ENCODE peak calls at places on chromosomes 7 and 10, in four cellular contexts. X, I, G and B are unnamed samples.

GRCh38 chr10:52558090-52558489 is 214.5 kb downstream of the MBL2 start:
- DNase-seq in X (no peak), I (no peak), G (no peak), B (no peak)

GRCh38 chr10:75335191-75335590 is 66.4 kb downstream of the ZNF503 start:
- DNase-seq in X (no peak), I (no peak), G (no peak), B (no peak)

GRCh38 chr10:3754727-3755439 is 30.1 kb downstream of the KLF6 start:
- DNase-seq in X (no peak), I (no peak), G (peak; percentile 60), B (peak; percentile 22)

GRCh38 chr10:58475322-58476277 is 37.1 kb upstream of the BICC1 start:
- DNase-seq in X (no peak), I (no peak), G (no peak), B (no peak)

GRCh38 chr10:66844176-66844947 is 81.5 kb upstream of the LRRTM3 start:
- DNase-seq in X (no peak), I (no peak), G (no peak), B (no peak)

GRCh38 chr10:11179231-11180105 is 161.8 kb downstream of the CELF2 start:
- DNase-seq in X (no peak), I (no peak), G (no peak), B (no peak)

GRCh38 chr7:13508586-13508985 is 480.9 kb downstream of the ETV1 start:
- DNase-seq in X (no peak), I (no peak), G (no peak), B (no peak)

GRCh38 chr7:126696639-126697038 is 556.1 kb downstream of the GRM8 start:
- DNase-seq in X (no peak), I (no peak), G (no peak), B (no peak)

GRCh38 chr10:77504870-77505257 is 132.7 kb downstream of the KCNMA1 start:
- DNase-seq in X (no peak), I (no peak), G (no peak), B (no peak)

GRCh38 chr10:19003341-19003740 is 45.3 kb upstream of the MALRD1 start:
- DNase-seq in X (no peak), I (no peak), G (no peak), B (no peak)

GRCh38 chr10:46520941-46521340 is 35.5 kb downstream of the GPRIN2 start:
- DNase-seq in X (no peak), I (peak; percentile 11), G (no peak), B (no peak)

GRCh38 chr10:93926613-93927012 is 32.8 kb downstream of the SLC35G1 start:
- DNase-seq in X (no peak), I (no peak), G (no peak), B (no peak)

GRCh38 chr10:8628351-8628750 is 573.9 kb downstream of the GATA3 start:
- DNase-seq in X (no peak), I (no peak), G (no peak), B (no peak)

GRCh38 chr7:49037348-49038210 is 113.2 kb downstream of the CDC14C start:
- DNase-seq in X (no peak), I (no peak), G (no peak), B (no peak)

GRCh38 chr10:51675088-51675487 is 24.3 kb downstream of the CSTF2T start:
- DNase-seq in X (no peak), I (no peak), G (no peak), B (no peak)

GRCh38 chr7:17706734-17707133 is 233.6 kb downstream of the SNX13 start:
- DNase-seq in X (peak; percentile 12), I (peak; percentile 60), G (peak; percentile 46), B (peak; percentile 51)

GRCh38 chr10:93703066-93703465 is 674 bp upstream of the FRA10AC1 start:
- DNase-seq in X (no peak), I (no peak), G (no peak), B (no peak)

GRCh38 chr7:5479941-5480517 is 56.4 kb upstream of the TNRC18 start:
- DNase-seq in X (no peak), I (no peak), G (no peak), B (no peak)

GRCh38 chr7:50352282-50352681 is 47.8 kb downstream of the IKZF1 start:
- DNase-seq in X (peak; percentile 86), I (no peak), G (no peak), B (no peak)

GRCh38 chr7:66778201-66778600 is 37.7 kb downstream of the RABGEF1 start:
- DNase-seq in X (no peak), I (no peak), G (no peak), B (no peak)

GRCh38 chr10:68647928-68648327 is 73.1 kb upstream of the CCAR1 start:
- DNase-seq in X (no peak), I (no peak), G (peak; percentile 9), B (no peak)

GRCh38 chr7:44075296-44076075 is 6.8 kb downstream of the POLM start:
- DNase-seq in X (no peak), I (no peak), G (no peak), B (no peak)

GRCh38 chr10:68271104-68271882 is 39.4 kb upstream of the ATOH7 start:
- DNase-seq in X (no peak), I (no peak), G (no peak), B (no peak)

GRCh38 chr7:141358376-141358775 is 192.8 kb upstream of the AGK start:
- DNase-seq in X (no peak), I (no peak), G (no peak), B (no peak)

GRCh38 chr7:44636041-44636580 is 29.7 kb downstream of the OGDH start:
- DNase-seq in X (no peak), I (no peak), G (no peak), B (no peak)

GRCh38 chr10:123213192-123213591 is 59.0 kb downstream of the BUB3 start:
- DNase-seq in X (no peak), I (peak; percentile 27), G (no peak), B (peak; percentile 6)

GRCh38 chr7:101220295-101220694 is 2.3 kb downstream of the ZNHIT1 start:
- DNase-seq in X (no peak), I (no peak), G (peak; percentile 82), B (no peak)

GRCh38 chr10:26640391-26640790 is 57.1 kb upstream of the PDSS1 start:
- DNase-seq in X (no peak), I (no peak), G (no peak), B (no peak)

GRCh38 chr10:101569465-101569837 is 18.6 kb downstream of the POLL start:
- DNase-seq in X (no peak), I (peak; percentile 36), G (no peak), B (no peak)

GRCh38 chr7:83020171-83020570 is 142.5 kb downstream of the PCLO start:
- DNase-seq in X (no peak), I (no peak), G (no peak), B (no peak)

GRCh38 chr7:8719102-8719501 is 285.7 kb downstream of the NXPH1 start:
- DNase-seq in X (no peak), I (no peak), G (no peak), B (no peak)

DNA sequence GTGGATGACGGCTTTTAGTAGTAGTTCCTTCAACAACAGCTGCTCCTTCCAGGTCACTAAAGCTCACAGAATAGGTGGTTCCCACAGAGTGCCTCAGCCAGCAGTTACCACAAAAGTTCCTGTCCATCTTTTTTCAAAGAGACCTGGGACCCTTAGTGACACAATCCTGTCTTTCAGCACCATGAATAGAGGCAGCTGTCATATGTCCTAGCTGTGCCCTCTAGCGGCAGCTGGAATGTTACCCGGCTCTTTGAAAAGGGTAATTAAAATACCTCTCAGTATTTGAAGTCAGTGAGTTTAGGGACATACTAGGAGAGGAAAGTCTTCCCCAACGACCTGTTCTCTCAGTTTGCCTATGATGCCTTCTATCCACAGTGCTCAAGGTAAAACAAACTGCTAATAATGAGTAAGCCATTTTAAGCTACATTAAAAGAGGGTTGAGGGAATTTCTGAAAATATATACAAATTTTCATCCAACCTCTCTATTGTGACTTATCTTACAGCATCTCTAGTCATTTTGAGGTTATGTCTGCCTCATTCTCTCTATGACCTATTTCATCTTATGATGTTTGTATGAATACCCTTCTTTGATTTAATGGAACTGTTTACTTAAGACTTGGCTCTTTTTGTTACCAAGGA is 290.8 kb downstream of the NXPH1 start:
- DNase-seq in X (no peak), I (peak; percentile 75), G (peak; percentile 37), B (peak; percentile 74)
- TF ChIP-seq CBFB in X (no peak), I (no peak), G (no peak), B (no peak)

DNA sequence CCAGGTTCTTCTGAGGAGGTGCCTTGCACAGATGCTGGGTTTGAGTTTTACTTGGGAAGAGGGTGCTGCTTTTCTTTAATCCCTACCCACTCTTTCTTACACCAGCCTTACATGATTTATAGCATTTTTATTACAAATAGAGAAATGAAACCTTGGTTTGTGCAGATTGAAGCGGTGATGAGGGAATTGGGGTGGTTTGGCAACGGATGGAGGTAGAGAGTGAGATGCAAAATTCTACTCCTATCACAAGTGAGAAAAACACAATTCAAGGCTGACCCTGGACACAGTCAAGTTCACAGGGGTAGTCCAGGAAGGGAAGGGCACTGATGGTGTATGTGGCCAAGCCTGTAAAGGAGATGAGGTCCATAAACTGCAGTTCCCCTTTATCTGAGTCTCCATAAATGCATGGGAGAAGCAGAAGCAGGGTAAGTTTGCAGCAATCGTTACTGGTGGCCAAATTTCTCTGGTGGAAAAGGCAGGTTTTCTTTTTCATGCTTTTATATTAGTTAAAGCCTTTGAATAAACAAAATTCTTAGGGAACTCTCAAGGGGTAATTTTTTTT is 214.3 kb downstream of the JAZF1 start:
- DNase-seq in X (no peak), I (no peak), G (no peak), B (no peak)
- TF ChIP-seq CBFB in X (no peak), I (no peak), G (no peak), B (no peak)

DNA sequence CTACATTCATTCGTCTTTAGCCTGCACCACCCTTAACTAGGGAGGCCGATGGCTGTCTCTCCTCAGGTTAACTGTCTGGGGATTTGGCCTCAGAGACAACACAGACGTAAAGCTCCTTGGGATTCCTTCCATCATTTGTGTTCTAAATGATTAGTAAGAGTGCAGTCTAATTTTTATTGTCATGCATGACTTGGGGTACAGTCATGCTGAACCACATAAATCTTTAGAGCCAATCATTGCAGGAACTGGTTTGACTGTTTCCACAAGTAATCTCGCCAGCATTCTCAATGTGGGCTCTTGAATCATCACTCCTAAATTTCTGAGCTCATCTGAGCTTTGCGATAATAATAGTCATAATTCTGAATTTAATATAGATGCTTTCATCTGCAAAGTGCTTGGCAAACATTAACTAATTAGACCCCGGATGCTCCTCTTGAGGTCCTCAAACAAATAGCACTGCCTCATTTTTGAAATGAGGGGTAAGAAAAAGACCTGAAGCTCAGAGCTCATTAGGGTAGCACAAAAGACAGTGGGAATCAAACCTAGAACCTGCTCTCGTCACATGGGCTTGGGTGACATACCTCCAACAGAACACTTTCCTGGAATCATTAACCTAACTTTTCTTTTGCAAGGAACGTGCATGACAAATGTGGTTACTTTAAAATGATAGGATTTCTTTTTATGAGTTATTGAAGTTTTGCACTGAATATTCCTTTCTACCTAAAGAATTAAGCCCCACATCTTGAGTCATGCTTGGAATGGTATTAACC is 118.8 kb upstream of the NRP1 start:
- DNase-seq in X (no peak), I (no peak), G (no peak), B (no peak)
- TF ChIP-seq CBFB in X (no peak), I (no peak), G (no peak), B (no peak)

GRCh38 chr10:90481326-90481923 is 376.4 kb downstream of the HTR7 start:
- DNase-seq in X (no peak), I (no peak), G (no peak), B (no peak)

GRCh38 chr10:90480466-90480865 is 377.4 kb downstream of the HTR7 start:
- DNase-seq in X (no peak), I (no peak), G (no peak), B (no peak)

DNA sequence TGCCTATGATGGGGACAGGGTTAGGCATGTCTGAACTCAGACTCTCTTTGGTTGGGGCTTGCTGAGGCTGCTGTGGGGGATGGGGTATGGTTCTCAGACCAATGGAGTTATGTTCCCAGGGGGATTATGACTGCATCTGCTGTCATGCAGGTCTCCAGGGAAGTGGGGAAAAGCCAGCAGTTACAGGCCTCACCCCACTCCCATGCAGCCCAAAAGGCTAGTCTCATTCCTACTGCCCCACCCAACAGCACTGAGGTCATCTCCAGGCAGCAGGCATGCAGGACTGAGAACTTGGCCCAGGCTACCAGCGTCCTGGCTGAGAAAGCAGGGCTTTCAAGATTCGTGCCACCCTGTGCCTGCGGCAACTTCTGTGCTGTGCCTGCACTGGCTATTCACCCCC is 373.3 kb downstream of the HTR7 start:
- DNase-seq in X (no peak), I (peak; percentile 16), G (no peak), B (no peak)
- TF ChIP-seq CBFB in X (no peak), I (no peak), G (no peak), B (no peak)